ENCODE peak calls at places on chromosomes 12 and 14, in ten cellular contexts. K, P, I, D, W, E, F, B, J and G are unnamed samples.

GRCh38 chr12:57993030-57993429 is 51.7 kb downstream of the ATP23 start:
- DNase-seq in K (no peak), P (no peak), I (no peak), D (no peak), W (no peak), E (no peak), F (peak), B (no peak), J (peak), G (peak)

GRCh38 chr14:25607095-25607657 is 557.2 kb upstream of the STXBP6 start:
- DNase-seq in K (no peak), P (no peak), I (no peak), D (no peak), W (no peak), E (no peak), F (no peak), B (no peak), J (no peak), G (no peak)

GRCh38 chr12:15732341-15733061 is 56.7 kb downstream of the EPS8 start:
- DNase-seq in K (no peak), P (no peak), I (no peak), D (no peak), W (no peak), E (no peak), F (peak), B (no peak), J (peak), G (no peak)

GRCh38 chr12:28535216-28535615 is 345.0 kb downstream of the CCDC91 start:
- DNase-seq in K (no peak), P (no peak), I (no peak), D (no peak), W (no peak), E (peak), F (peak), B (no peak), J (peak), G (no peak)

GRCh38 chr14:105144231-105144665 is 24.3 kb downstream of the JAG2 start:
- DNase-seq in K (no peak), P (no peak), I (no peak), D (peak), W (no peak), E (no peak), F (no peak), B (no peak), J (no peak), G (no peak)

GRCh38 chr12:52059582-52060497 is 8.6 kb downstream of the NR4A1 start:
- DNase-seq in K (no peak), P (no peak), I (no peak), D (no peak), W (no peak), E (no peak), F (peak), B (no peak), J (no peak), G (no peak)

GRCh38 chr12:13189254-13189653 is 7.3 kb upstream of the EMP1 start:
- DNase-seq in K (no peak), P (no peak), I (no peak), D (no peak), W (no peak), E (no peak), F (no peak), B (no peak), J (no peak), G (no peak)

GRCh38 chr12:121812320-121812871 is 8.6 kb downstream of the SETD1B start:
- DNase-seq in K (peak), P (peak), I (peak), D (peak), W (peak), E (peak), F (peak), B (peak), J (peak), G (no peak)

GRCh38 chr14:98138666-98139065 is 1133.3 kb downstream of the BCL11B start:
- DNase-seq in K (peak), P (no peak), I (peak), D (no peak), W (peak), E (no peak), F (no peak), B (peak), J (peak), G (peak)

GRCh38 chr12:69096669-69097364 is 142.6 kb upstream of the CPSF6 start:
- DNase-seq in K (no peak), P (no peak), I (no peak), D (no peak), W (no peak), E (peak), F (no peak), B (no peak), J (peak), G (no peak)

GRCh38 chr14:47149326-47149725 is 497.7 kb upstream of the RPL10L start:
- DNase-seq in K (no peak), P (no peak), I (no peak), D (no peak), W (no peak), E (no peak), F (no peak), B (no peak), J (no peak), G (no peak)

GRCh38 chr14:104820669-104821228 is 19.8 kb downstream of the ZBTB42 start:
- DNase-seq in K (peak), P (no peak), I (no peak), D (peak), W (peak), E (peak), F (peak), B (peak), J (peak), G (no peak)

GRCh38 chr14:24051162-24051788 is 534 bp upstream of the CARMIL3 start:
- DNase-seq in K (no peak), P (no peak), I (no peak), D (no peak), W (no peak), E (no peak), F (no peak), B (no peak), J (no peak), G (no peak)

GRCh38 chr14:68791078-68791983 is 1.5 kb downstream of the ZFP36L1 start:
- DNase-seq in K (no peak), P (no peak), I (no peak), D (no peak), W (no peak), E (peak), F (peak), B (no peak), J (peak), G (no peak)

GRCh38 chr12:88993655-88994054 is 358.6 kb downstream of the DUSP6 start:
- DNase-seq in K (no peak), P (no peak), I (peak), D (no peak), W (no peak), E (peak), F (peak), B (no peak), J (peak), G (peak)

GRCh38 chr12:5088586-5089264 is 45.0 kb downstream of the KCNA5 start:
- DNase-seq in K (no peak), P (peak), I (no peak), D (no peak), W (no peak), E (no peak), F (peak), B (no peak), J (peak), G (no peak)

GRCh38 chr12:108360487-108360886 is 21.4 kb upstream of the CMKLR1 start:
- DNase-seq in K (no peak), P (no peak), I (peak), D (no peak), W (no peak), E (peak), F (peak), B (no peak), J (peak), G (no peak)

GRCh38 chr14:104385189-104386135 is 194.1 kb upstream of the C14orf180 start:
- DNase-seq in K (no peak), P (no peak), I (no peak), D (peak), W (no peak), E (no peak), F (no peak), B (no peak), J (no peak), G (no peak)

GRCh38 chr14:90611936-90612335 is 204.3 kb downstream of the TTC7B start:
- DNase-seq in K (no peak), P (no peak), I (no peak), D (no peak), W (no peak), E (peak), F (no peak), B (no peak), J (peak), G (no peak)

GRCh38 chr12:13074396-13075113 is 28.9 kb downstream of the GSG1 start:
- DNase-seq in K (no peak), P (no peak), I (no peak), D (no peak), W (no peak), E (no peak), F (no peak), B (no peak), J (peak), G (no peak)

GRCh38 chr12:18969512-18969911 is 160.0 kb upstream of the PLEKHA5 start:
- DNase-seq in K (no peak), P (no peak), I (no peak), D (no peak), W (no peak), E (no peak), F (no peak), B (no peak), J (no peak), G (no peak)

GRCh38 chr14:74935340-74935640 is 12.2 kb upstream of the RPS6KL1 start:
- DNase-seq in K (no peak), P (no peak), I (no peak), D (peak), W (no peak), E (peak), F (no peak), B (no peak), J (no peak), G (no peak)

GRCh38 chr12:96687719-96688118 is 198.3 kb downstream of the CFAP54 start:
- DNase-seq in K (no peak), P (no peak), I (no peak), D (no peak), W (no peak), E (peak), F (no peak), B (no peak), J (no peak), G (no peak)
- TF ChIP-seq CTCF in K (no peak), P (no peak), I (no peak), D (no peak), W (no peak), E (no peak), F (no peak), B (no peak), J (no peak), G (no peak)

GRCh38 chr14:85534914-85535313 is 5.0 kb downstream of the FLRT2 start:
- DNase-seq in K (no peak), P (no peak), I (no peak), D (no peak), W (no peak), E (peak), F (peak), B (no peak), J (no peak), G (no peak)

GRCh38 chr14:85535316-85535715 is 5.4 kb downstream of the FLRT2 start:
- DNase-seq in K (no peak), P (no peak), I (no peak), D (no peak), W (no peak), E (peak), F (no peak), B (no peak), J (no peak), G (no peak)

GRCh38 chr14:85536835-85537195 is 6.9 kb downstream of the FLRT2 start:
- DNase-seq in K (no peak), P (no peak), I (no peak), D (no peak), W (no peak), E (no peak), F (peak), B (no peak), J (peak), G (no peak)

GRCh38 chr14:85537526-85537925 is 7.6 kb downstream of the FLRT2 start:
- DNase-seq in K (no peak), P (no peak), I (no peak), D (no peak), W (no peak), E (no peak), F (no peak), B (no peak), J (no peak), G (no peak)

GRCh38 chr14:85535916-85536834 is 6.2 kb downstream of the FLRT2 start:
- DNase-seq in K (no peak), P (no peak), I (no peak), D (no peak), W (no peak), E (peak), F (peak), B (no peak), J (peak), G (no peak)
- TF ChIP-seq CTCF in K (peak), P (peak), I (no peak), D (peak), W (no peak), E (peak), F (peak), B (no peak), J (peak), G (peak)

GRCh38 chr12:42332301-42332894 is 6.4 kb downstream of the PPHLN1 start:
- DNase-seq in K (peak), P (no peak), I (peak), D (no peak), W (no peak), E (peak), F (peak), B (no peak), J (peak), G (no peak)
- TF ChIP-seq CTCF in K (peak), P (peak), I (peak), D (peak), W (peak), E (peak), F (peak), B (peak), J (peak), G (peak)

GRCh38 chr12:112107306-112107705 is 1.3 kb downstream of the NAA25 start:
- DNase-seq in K (no peak), P (no peak), I (no peak), D (no peak), W (no peak), E (no peak), F (no peak), B (no peak), J (no peak), G (no peak)
- TF ChIP-seq CTCF in K (no peak), P (no peak), I (no peak), D (no peak), W (no peak), E (no peak), F (no peak), B (no peak), J (no peak), G (no peak)

DNA sequence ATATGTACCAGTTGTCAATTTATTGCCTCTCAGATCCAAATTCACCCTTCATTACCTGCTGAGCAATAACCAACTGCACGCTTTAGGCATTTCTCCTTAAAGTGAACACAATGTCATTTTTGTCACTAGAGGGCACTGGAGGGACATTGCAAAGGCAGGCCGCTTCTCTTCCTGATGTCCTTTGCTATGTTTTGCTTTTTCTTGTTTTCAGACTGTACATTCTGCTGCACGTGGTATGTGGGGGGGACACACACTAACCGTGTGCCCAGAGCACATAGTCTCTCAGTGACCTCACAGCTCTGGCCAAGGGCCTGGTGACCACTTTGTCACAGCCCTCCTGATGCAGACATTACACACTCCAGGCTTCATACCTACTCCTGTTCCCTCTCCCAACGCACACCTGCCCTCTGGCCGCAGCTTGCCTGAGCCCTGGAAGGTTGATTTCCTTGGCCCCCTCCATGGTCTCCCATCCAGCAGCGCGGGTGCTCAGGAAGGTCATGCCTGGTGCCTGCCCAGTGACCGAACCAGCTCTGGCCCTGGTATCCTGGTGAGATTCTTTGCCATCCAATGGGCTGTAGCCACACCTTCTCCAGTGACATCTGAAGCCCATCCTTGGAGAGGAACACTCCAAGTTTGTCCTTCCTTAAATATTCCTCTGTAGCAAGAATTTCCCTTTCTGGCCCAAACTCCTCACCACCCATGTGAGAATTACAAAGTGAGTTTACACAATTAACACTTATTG is 39.9 kb downstream of the MYO1H start:
- DNase-seq in K (peak), P (no peak), I (peak), D (no peak), W (no peak), E (peak), F (peak), B (no peak), J (peak), G (no peak)
- TF ChIP-seq CTCF in K (peak), P (peak), I (peak), D (peak), W (peak), E (peak), F (peak), B (no peak), J (peak), G (peak)

DNA sequence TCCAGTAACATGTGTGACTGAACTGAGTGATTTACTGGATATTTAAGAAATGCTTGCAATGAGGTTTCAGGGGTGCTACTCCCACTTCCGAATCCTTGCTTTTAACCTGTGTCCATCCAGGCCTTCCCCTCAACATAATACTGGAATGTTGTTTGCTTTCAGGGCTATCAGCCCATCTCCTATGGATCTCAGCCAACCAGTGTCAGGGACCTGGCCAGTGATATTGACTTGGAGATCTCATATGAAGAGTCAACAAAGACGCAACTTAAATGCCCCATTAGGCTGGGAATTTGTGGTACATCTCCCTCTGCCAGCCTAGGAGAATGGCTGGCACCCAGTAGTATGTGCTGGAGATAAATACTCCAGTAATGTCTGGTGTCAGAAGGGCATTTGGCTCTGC is 889 bp upstream of the IFT43 start:
- DNase-seq in K (no peak), P (no peak), I (no peak), D (no peak), W (no peak), E (no peak), F (no peak), B (no peak), J (no peak), G (peak)
- TF ChIP-seq CTCF in K (no peak), P (no peak), I (no peak), D (no peak), W (no peak), E (no peak), F (no peak), B (no peak), J (no peak), G (no peak)

DNA sequence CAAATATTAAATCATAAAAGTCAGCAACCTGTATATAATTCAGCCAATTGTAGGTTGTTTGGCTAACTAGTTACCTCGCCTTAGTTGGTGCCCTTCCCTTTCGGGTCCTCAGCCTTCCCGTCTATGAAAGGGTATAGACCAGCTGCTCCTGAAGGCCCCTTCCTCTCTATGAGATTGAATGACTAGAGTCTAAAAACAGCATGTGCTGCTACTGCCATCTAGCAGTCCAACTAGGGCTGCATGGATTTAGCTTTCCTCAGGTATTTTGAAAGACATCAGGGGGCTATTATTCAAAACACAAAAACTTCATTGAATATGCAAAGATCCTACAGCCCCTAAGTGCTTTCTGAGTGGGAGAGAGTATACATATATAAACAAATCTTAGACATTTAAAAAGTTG is 37.0 kb upstream of the TMEM263 start:
- DNase-seq in K (peak), P (no peak), I (no peak), D (no peak), W (peak), E (peak), F (peak), B (no peak), J (no peak), G (no peak)
- TF ChIP-seq CTCF in K (no peak), P (peak), I (peak), D (peak), W (peak), E (peak), F (peak), B (no peak), J (peak), G (peak)

DNA sequence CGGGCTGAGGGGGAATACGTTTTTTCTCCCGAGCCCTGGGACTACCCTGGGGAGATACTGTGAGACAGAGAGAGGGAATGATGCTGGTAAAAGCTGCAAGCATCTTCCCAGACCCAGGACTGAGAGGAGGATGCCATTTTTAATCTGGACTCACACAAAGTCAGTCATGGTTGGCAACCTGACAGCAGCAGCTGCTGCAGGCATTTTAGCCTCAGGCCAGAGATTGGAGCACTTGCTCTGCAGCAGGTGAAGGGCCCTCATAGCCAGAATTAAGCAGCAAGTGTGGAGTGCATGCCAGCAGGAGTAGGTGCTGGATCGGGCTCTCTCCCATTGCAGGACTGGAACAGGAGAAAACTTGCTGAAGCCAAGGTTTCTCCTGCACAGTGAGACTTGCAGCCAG is 361.1 kb upstream of the CLEC14A start:
- DNase-seq in K (no peak), P (no peak), I (no peak), D (no peak), W (no peak), E (no peak), F (no peak), B (peak), J (peak), G (no peak)
- TF ChIP-seq CTCF in K (no peak), P (no peak), I (no peak), D (no peak), W (no peak), E (no peak), F (no peak), B (no peak), J (no peak), G (no peak)

GRCh38 chr12:6567824-6568617 is at the start of gene NOP2:
- DNase-seq in K (peak), P (peak), I (peak), D (peak), W (peak), E (peak), F (peak), B (peak), J (peak), G (peak)
- TF ChIP-seq CTCF in K (no peak), P (peak), I (no peak), D (no peak), W (no peak), E (no peak), F (no peak), B (no peak), J (peak), G (no peak)

DNA sequence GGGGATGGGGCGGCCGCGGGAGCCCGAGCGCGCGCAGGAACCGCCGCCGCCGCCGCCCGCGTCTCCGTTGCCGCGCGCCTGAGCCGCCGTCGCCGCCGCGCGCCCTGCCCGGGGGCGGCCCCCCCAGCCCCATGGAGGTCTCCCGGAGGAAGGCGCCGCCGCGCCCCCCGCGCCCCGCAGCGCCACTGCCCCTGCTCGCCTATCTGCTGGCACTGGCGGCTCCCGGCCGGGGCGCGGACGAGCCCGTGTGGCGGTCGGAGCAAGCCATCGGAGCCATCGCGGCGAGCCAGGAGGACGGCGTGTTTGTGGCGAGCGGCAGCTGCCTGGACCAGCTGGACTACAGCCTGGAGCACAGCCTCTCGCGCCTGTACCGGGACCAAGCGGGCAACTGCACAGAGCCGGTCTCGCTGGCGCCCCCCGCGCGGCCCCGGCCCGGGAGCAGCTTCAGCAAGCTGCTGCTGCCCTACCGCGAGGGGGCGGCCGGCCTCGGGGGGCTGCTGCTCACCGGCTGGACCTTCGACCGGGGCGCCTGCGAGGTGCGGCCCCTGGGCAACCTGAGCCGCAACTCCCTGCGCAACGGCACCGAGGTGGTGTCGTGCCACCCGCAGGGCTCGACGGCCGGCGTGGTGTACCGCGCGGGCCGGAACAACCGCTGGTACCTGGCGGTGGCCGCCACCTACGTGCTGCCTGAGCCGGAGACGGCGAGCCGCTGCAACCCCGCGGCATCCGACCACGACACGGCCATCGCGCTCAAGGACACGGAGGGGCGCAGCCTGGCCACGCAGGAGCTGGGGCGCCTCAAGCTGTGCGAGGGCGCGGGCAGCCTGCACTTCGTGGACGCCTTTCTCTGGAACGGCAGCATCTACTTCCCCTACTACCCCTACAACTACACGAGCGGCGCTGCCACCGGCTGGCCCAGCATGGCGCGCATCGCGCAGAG is 734 bp downstream of the PLXNC1 start:
- DNase-seq in K (peak), P (peak), I (peak), D (peak), W (peak), E (no peak), F (no peak), B (no peak), J (peak), G (no peak)
- TF ChIP-seq CTCF in K (peak), P (peak), I (peak), D (peak), W (peak), E (peak), F (no peak), B (peak), J (no peak), G (peak)